ENCODE peak calls at places on chromosomes 3 and 15, in five cellular contexts. J, S, U, V and P are unnamed samples. For H3K4me1 and H3K27me3, the result is how much of the 10 kb centered on the place peaks cover.

GRCh38 chr15:49323207-49323606 is 99.8 kb upstream of the FGF7 start:
- DNase-seq in J (no peak), S (no peak), U (no peak), V (no peak), P (no peak)

GRCh38 chr15:78740904-78741274 is 70.4 kb downstream of the ADAMTS7 start:
- DNase-seq in J (no peak), S (no peak), U (no peak), V (peak), P (no peak)

GRCh38 chr3:30169459-30169858 is 436.9 kb upstream of the TGFBR2 start:
- DNase-seq in J (no peak), S (no peak), U (no peak), V (no peak), P (no peak)

GRCh38 chr15:42199126-42199525 is 9.0 kb downstream of the VPS39 start:
- DNase-seq in J (no peak), S (no peak), U (no peak), V (no peak), P (no peak)

GRCh38 chr15:37733628-37734027 is 200.8 kb upstream of the TMCO5A start:
- DNase-seq in J (no peak), S (no peak), U (no peak), V (no peak), P (no peak)

GRCh38 chr15:50355612-50355905 is 561 bp upstream of the GABPB1 start:
- DNase-seq in J (no peak), S (no peak), U (no peak), V (no peak), P (no peak)

GRCh38 chr15:100663550-100664335 is 61.4 kb downstream of the ASB7 start:
- DNase-seq in J (no peak), S (no peak), U (no peak), V (no peak), P (no peak)

GRCh38 chr3:58965870-58966269 is 84.0 kb downstream of the CFAP20DC start:
- DNase-seq in J (no peak), S (no peak), U (no peak), V (no peak), P (peak)

DNA sequence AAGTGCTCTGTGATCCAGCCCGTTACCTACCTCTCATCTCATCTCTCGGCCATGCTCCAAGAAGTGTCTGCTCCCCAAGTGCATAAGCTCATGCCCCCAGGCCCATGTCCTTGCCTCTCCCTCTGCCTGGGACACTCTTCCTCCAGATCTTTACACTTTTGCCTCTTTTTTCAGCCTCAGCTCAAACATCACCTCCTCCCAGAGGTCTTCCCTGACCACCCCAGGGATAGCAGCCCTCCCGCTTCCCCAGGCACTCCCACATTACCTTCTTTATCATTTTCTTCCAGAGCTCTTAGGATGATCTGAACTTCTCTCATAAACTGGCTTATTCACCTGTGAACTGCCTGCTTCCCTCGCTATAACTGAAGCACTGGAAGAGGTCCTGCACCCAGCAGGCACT is 2.7 kb upstream of the FURIN start:
- DNase-seq in J (no peak), S (no peak), U (no peak), V (no peak), P (peak)
- H3K4me1 ChIP-seq in J (under half), S (under half), U (under half), V (under half), P (under half)

DNA sequence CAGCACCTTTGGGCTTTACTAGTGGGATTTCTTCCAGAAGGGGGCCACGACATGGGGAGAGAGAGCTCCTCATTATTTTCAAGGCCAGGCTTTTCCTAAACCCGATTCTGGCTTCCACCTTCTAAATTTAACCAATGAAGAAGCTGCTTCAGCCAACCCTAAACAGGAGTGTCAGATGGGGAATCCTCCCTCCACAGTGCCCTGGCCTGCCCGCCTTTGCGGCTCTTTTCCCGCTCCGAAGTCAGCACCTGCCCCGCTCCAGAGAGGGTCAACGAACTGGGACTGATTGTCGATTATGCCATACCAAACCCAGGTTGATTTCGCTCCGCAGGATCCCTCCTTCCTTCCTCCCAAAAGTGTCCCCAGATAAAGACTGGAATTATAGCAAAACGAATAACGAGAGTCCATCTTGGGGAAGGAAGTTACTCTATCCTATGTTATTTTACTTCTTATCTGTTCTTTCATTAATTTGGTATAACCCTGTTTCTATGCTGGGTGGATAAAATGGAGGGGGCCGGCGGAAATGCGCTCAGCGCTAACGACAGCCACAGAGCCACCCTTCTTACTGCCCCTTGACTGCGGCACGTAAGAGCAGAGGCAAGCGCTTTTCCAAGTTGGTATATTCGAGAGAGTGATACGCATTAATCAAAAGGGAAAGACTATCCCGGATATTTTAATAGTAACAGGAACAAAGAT is 10.8 kb downstream of the SHOX2 start:
- DNase-seq in J (no peak), S (no peak), U (no peak), V (no peak), P (no peak)
- H3K27me3 ChIP-seq in J (under half), S (under half), U (under half), V (under half), P (under half)

GRCh38 chr3:17664923-17665322 is 77.5 kb downstream of the TBC1D5 start:
- DNase-seq in J (no peak), S (no peak), U (no peak), V (no peak), P (no peak)
- H3K4me3 ChIP-seq in J (no peak), S (no peak), U (no peak), V (no peak), P (no peak)

GRCh38 chr3:185164428-185165217 is 11.8 kb upstream of the C3orf70 start:
- DNase-seq in J (no peak), S (no peak), U (no peak), V (no peak), P (no peak)
- H3K4me1 ChIP-seq in J (under half), S (under half), U (under half), V (under half), P (under half)

DNA sequence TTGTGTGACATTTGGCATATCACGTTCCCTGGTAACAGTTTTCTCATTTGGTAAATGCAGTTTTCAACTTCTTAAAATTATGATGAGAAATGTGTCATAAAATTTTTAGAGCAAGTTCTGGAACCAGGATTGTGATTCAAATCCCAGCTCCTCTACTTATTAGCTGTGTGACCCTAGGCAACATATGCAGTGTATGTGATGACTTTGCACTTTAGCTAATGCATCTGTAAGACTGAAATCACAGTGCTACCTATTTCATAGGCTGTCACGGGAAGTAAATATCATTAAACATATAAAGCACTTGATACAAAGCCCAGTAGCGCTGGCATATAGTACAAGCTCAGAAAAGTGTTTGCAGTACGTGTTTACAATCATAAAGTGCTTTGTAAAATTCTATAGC is 419.4 kb downstream of the GRM7 start:
- DNase-seq in J (no peak), S (no peak), U (no peak), V (no peak), P (no peak)
- H3K27me3 ChIP-seq in J (under half), S (under half), U (under half), V (under half), P (under half)

GRCh38 chr3:195532858-195533257 is 10.3 kb downstream of the PPP1R2 start:
- DNase-seq in J (no peak), S (no peak), U (no peak), V (no peak), P (no peak)
- H3K4me3 ChIP-seq in J (no peak), S (no peak), U (no peak), V (no peak), P (no peak)

GRCh38 chr15:63517202-63517601 is 12.8 kb downstream of the USP3 start:
- DNase-seq in J (no peak), S (no peak), U (no peak), V (no peak), P (no peak)
- H3K4me1 ChIP-seq in J (under half), S (under half), U (under half), V (under half), P (under half)

DNA sequence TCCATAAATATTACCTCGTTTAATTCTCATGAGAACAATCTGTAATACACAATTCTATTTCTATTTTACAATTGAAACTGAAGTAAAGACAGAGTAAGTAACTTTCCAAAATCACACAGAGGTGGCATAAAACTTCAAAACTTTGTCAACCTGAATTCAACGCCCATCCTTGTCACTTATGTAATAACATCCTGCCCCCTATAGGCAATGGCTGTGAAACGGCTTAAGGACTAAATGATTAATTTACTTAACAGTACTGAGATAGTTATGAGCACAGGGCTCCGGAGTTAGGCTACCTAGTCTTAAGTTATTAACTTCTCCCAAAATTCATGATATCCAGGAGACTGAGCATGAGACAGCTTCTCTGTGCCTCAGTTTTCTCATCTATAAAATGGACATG is 293.1 kb upstream of the CHRM5 start:
- DNase-seq in J (peak), S (peak), U (no peak), V (no peak), P (no peak)
- H3K27me3 ChIP-seq in J (under half), S (under half), U (under half), V (under half), P (under half)

GRCh38 chr3:2099028-2099671 is 484 bp downstream of the CNTN4 start:
- DNase-seq in J (no peak), S (no peak), U (peak), V (no peak), P (peak)
- H3K4me3 ChIP-seq in J (peak), S (no peak), U (peak), V (peak), P (peak)

GRCh38 chr3:51371943-51372557 is 13.0 kb upstream of the MANF start:
- DNase-seq in J (peak), S (peak), U (peak), V (no peak), P (no peak)
- H3K4me1 ChIP-seq in J (under half), S (under half), U (under half), V (under half), P (under half)